ENCODE peak calls at places on chromosomes 4 and X, in eight cellular contexts. C is H9, P is body of pancreas, G is ovary, V is psoas muscle, T is colonic mucosa, H is Peyer's patch, X is MM.1S. Y is an unnamed sample. For H3K4me1, the result is how much of the 10 kb centered on the place peaks cover.

GRCh38 chr4:113450681-113451080 is 310.9 kb downstream of the CAMK2D start:
- DNase-seq in H (no peak), G (no peak), T (no peak), X (no peak), C (no peak), V (no peak), P (no peak), Y (no peak)

GRCh38 chr4:41424541-41424940 is 113.4 kb upstream of the LIMCH1 start:
- DNase-seq in H (no peak), X (no peak), V (no peak), P (no peak), G (no peak), C (no peak), T (no peak), Y (no peak)

GRCh38 chr4:10655968-10656367 is 28.6 kb downstream of the CLNK start:
- DNase-seq in P (no peak), G (no peak), H (no peak), V (no peak), X (no peak), T (no peak), C (no peak), Y (no peak)

GRCh38 chr4:8369426-8370105 is 71.0 kb downstream of the ACOX3 start:
- DNase-seq in P (no peak), G (no peak), V (peak), C (no peak), T (no peak), X (no peak), H (no peak), Y (no peak)

GRCh38 chr4:103451341-103451740 is 253.2 kb upstream of the CENPE start:
- DNase-seq in X (no peak), G (no peak), T (no peak), H (no peak), C (no peak), P (no peak), V (no peak), Y (no peak)

GRCh38 chrX:113001836-113002235 is 161.2 kb upstream of the AMOT start:
- DNase-seq in T (no peak), H (no peak), P (no peak), C (no peak), G (no peak), X (no peak), V (no peak), Y (no peak)

GRCh38 chr4:137083571-137083970 is 448.7 kb downstream of the PCDH18 start:
- DNase-seq in H (no peak), G (no peak), X (no peak), C (no peak), T (no peak), V (no peak), P (no peak), Y (no peak)

GRCh38 chr4:156781852-156782251 is 189.7 kb downstream of the PDGFC start:
- DNase-seq in T (no peak), P (no peak), V (no peak), H (no peak), G (no peak), C (no peak), X (no peak), Y (no peak)

GRCh38 chr4:94158883-94159282 is 48.8 kb upstream of the SMARCAD1 start:
- DNase-seq in G (no peak), P (no peak), C (no peak), X (no peak), T (no peak), V (no peak), H (no peak), Y (no peak)

GRCh38 chr4:48854982-48855381 is 24.1 kb downstream of the OCIAD1 start:
- DNase-seq in H (no peak), T (no peak), P (no peak), C (no peak), V (no peak), X (no peak), G (no peak), Y (no peak)

DNA sequence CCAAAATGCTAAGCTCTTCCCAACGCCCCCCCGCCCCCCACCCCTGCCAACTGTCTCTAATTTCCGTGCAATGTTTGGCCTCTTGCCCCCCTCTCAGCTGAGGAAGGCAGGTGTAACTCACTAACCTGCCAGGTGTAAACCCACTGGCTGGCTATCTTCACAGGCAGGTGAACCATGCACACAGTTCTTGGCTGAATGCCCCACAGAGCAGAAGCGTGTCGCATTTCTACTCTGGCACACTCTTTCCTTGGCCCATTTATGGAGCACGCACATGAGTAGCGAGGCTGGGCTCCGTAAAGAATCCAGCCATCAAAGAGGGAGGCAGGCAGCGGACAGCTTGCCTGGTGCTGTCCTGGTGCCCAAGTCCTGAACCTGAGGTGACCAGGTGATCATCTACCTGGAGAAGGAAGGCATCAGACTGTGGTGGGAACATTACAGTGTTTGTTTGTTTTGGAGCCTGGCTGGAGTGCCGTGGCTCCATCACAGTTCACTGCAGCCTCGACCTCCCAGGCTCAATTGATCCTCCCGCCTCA is 39.2 kb upstream of the CRMP1 start:
- DNase-seq in T (no peak), X (no peak), P (no peak), H (no peak), C (no peak), V (no peak), G (no peak), Y (no peak)
- H3K4me1 ChIP-seq in T (under half), X (under half), P (under half), H (under half), C (under half), V (under half), G (under half), Y (under half)

GRCh38 chrX:13219990-13220764 is 99.7 kb downstream of the ATXN3L start:
- DNase-seq in P (no peak), G (no peak), V (no peak), X (no peak), C (no peak), H (no peak), T (no peak), Y (no peak)

GRCh38 chrX:13212191-13212651 is 107.6 kb downstream of the ATXN3L start:
- DNase-seq in C (no peak), T (no peak), X (no peak), G (no peak), P (no peak), V (no peak), H (no peak), Y (no peak)

GRCh38 chrX:13220916-13221315 is 98.9 kb downstream of the ATXN3L start:
- DNase-seq in X (no peak), H (no peak), P (no peak), G (no peak), V (no peak), T (no peak), C (no peak), Y (no peak)

GRCh38 chrX:13215729-13216128 is 104.1 kb downstream of the ATXN3L start:
- DNase-seq in P (no peak), X (no peak), T (no peak), C (no peak), V (no peak), G (no peak), H (no peak), Y (no peak)

DNA sequence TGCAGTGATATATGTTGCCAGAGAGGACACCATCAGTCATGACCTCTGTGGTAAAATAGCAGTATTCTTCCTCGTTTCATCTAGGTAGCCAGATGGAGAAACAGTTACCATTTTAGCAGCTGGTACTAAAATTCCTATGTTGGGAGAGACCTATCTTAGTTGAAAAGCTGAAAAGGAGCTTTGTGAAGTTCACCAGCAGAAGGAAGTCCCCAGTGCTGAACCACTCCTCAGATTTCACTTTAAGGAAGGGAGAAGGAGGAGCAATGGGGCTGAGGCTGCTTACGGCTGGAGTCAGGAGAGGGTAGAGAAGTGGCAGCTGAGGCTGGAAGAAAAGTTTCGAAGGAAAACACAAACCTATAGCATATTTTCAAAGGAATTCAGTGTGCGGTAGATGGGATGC is 103.7 kb downstream of the ATXN3L start:
- DNase-seq in H (no peak), P (no peak), X (no peak), T (no peak), V (no peak), G (no peak), C (no peak), Y (no peak)
- H3K27ac ChIP-seq in H (no peak), P (no peak), X (no peak), T (no peak), V (no peak), G (no peak), C (no peak), Y (no peak)

GRCh38 chr4:86011117-86011516 is 348.7 kb downstream of the MAPK10 start:
- DNase-seq in T (no peak), H (no peak), X (no peak), P (no peak), C (no peak), G (no peak), V (no peak), Y (no peak)
- H3K4me1 ChIP-seq in T (under half), H (under half), X (under half), P (under half), C (under half), G (under half), V (under half), Y (under half)

DNA sequence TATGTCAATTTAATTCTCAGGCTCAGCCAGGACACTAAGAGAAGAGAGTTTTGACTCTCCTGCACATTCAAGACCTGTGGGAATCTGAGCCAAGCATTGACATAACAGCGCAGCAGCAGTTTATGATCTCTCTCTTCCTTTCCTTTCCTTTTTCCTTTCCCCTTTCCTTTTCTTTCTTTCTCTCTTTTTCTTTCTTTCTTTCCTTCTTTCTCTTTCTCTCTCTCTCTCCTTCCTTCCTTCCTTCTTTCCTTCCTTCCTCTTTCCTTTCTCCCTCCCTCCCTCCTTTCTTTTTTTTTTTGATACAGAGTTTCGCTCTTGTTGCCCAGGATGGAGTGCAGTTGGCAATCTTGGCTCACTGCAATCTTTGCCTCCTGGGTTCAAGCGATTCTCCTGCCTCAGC is 21.6 kb downstream of the SAT1 start:
- DNase-seq in P (no peak), X (no peak), V (no peak), T (no peak), H (no peak), G (no peak), C (no peak), Y (no peak)
- H3K27ac ChIP-seq in P (peak), X (no peak), V (no peak), T (peak), H (no peak), G (no peak), C (no peak), Y (no peak)

GRCh38 chrX:119072771-119073170 is at the start of gene CT47C1:
- DNase-seq in C (no peak), G (no peak), T (no peak), X (no peak), V (no peak), P (no peak), H (no peak), Y (no peak)

GRCh38 chrX:119071381-119071780 is 1.4 kb upstream of the CT47C1 start:
- DNase-seq in V (no peak), P (no peak), X (peak), T (no peak), H (no peak), G (no peak), C (no peak), Y (no peak)

GRCh38 chrX:119073200-119073905 is 560 bp downstream of the CT47C1 start:
- DNase-seq in T (no peak), C (no peak), V (no peak), G (no peak), H (no peak), P (no peak), X (no peak), Y (no peak)

GRCh38 chrX:119075271-119075670 is 2.5 kb downstream of the CT47C1 start:
- DNase-seq in C (no peak), P (no peak), V (no peak), X (no peak), T (no peak), H (no peak), G (no peak), Y (no peak)

GRCh38 chrX:119073911-119074310 is 1.1 kb downstream of the CT47C1 start:
- DNase-seq in X (no peak), C (no peak), V (no peak), P (no peak), T (no peak), H (no peak), G (no peak), Y (no peak)
- H3K4me1 ChIP-seq in X (under half), C (under half), V (under half), P (under half), T (under half), H (under half), G (under half), Y (under half)

GRCh38 chr4:181848357-181848756 is 394.8 kb upstream of the TENM3 start:
- DNase-seq in P (no peak), G (no peak), V (no peak), T (no peak), X (no peak), C (no peak), H (no peak), Y (no peak)

GRCh38 chr4:181849472-181849871 is 393.7 kb upstream of the TENM3 start:
- DNase-seq in T (no peak), P (no peak), X (no peak), H (no peak), G (no peak), V (no peak), C (no peak), Y (no peak)

GRCh38 chr4:181845617-181846016 is 397.6 kb upstream of the TENM3 start:
- DNase-seq in C (no peak), T (no peak), X (no peak), P (no peak), G (no peak), H (no peak), V (no peak), Y (no peak)

GRCh38 chr4:181846934-181847333 is 396.3 kb upstream of the TENM3 start:
- DNase-seq in V (no peak), T (no peak), P (no peak), X (no peak), H (no peak), G (no peak), C (no peak), Y (no peak)
- H3K27ac ChIP-seq in V (no peak), T (no peak), P (no peak), X (no peak), H (no peak), G (no peak), C (no peak), Y (no peak)

GRCh38 chr4:4490816-4491215 is 51.0 kb downstream of the STX18 start:
- DNase-seq in V (no peak), C (no peak), G (no peak), T (no peak), X (no peak), H (no peak), P (no peak), Y (no peak)

GRCh38 chr4:4488405-4489404 is 53.1 kb downstream of the STX18 start:
- DNase-seq in V (peak), G (peak), C (peak), T (peak), P (peak), H (peak), X (peak), Y (peak)

GRCh38 chr4:4492161-4492847 is 49.5 kb downstream of the STX18 start:
- DNase-seq in G (no peak), X (peak), C (no peak), T (no peak), V (no peak), H (no peak), P (no peak), Y (no peak)

GRCh38 chr4:4491396-4491893 is 50.4 kb downstream of the STX18 start:
- DNase-seq in T (no peak), V (no peak), G (no peak), C (no peak), H (no peak), X (no peak), P (no peak), Y (no peak)

DNA sequence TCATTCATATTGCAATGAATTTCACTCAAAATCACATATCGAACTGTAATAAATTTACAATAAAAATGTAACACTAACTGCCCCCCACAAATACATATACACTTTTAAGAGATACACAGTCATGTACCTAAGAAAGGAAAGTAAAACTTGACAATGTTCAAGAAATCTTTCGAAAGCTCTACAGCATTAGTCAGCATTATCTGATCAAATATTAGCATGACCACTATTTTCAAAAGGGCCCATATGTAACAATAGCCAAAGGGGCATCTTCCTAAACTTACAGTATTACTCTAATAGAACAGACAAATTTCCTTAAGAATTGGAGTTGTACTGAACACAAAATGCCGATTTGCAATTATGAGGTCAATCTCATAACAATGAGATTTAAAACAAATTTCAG is 51.8 kb downstream of the STX18 start:
- DNase-seq in X (peak), G (no peak), P (no peak), V (no peak), H (no peak), C (no peak), T (no peak), Y (no peak)
- H3K4me1 ChIP-seq in X (under half), G (under half), P (under half), V (under half), H (under half), C (under half), T (under half), Y (under half)

DNA sequence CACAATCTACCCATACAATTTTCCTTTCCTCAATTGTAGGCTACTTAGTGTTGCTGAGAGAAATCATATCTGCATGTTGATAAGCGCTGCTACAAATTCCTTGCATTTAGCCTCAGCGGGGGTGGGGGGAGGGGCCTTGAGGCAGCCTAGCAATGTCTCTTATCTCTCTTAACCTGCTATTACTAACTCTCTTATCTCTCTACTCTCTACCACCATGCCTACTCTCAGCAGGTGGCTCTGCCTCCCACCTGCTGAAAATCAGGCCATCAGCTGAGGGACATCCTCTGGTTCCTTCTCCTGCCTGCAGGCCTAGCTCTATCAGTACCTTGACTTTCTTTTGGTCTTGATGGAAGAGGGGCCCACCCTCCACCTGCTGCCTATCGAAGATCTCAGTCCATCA is 98.9 kb downstream of the GPR82 start:
- DNase-seq in C (no peak), X (no peak), P (no peak), H (no peak), G (no peak), V (no peak), T (no peak), Y (no peak)
- H3K27ac ChIP-seq in C (no peak), X (no peak), P (no peak), H (no peak), G (no peak), V (peak), T (no peak), Y (no peak)

Y was measured in CD4-positive, CD25-positive, alpha-beta regulatory T cell.